ENCODE peak calls at places on chromosome 15, in four cellular contexts. One of them, this sample, is unnamed.

GRCh38 chr15:55518641-55519040 is 10.6 kb upstream of the DNAAF4 start:
- DNase-seq in hepatic stellate cell: no peak
- DNase-seq in ELR: peak
- DNase-seq in RPMI8226: no peak
- DNase-seq in this sample: no peak

GRCh38 chr15:31483053-31483923 is 156.7 kb downstream of the KLF13 start:
- DNase-seq in hepatic stellate cell: no peak
- DNase-seq in ELR: no peak
- DNase-seq in RPMI8226: no peak
- DNase-seq in this sample: no peak

GRCh38 chr15:56752986-56753385 is 19.7 kb upstream of the ZNF280D start:
- DNase-seq in hepatic stellate cell: no peak
- DNase-seq in ELR: no peak
- DNase-seq in RPMI8226: no peak
- DNase-seq in this sample: no peak

GRCh38 chr15:26073430-26074333 is 210.6 kb upstream of the ATP10A start:
- DNase-seq in hepatic stellate cell: no peak
- DNase-seq in ELR: no peak
- DNase-seq in RPMI8226: no peak
- DNase-seq in this sample: no peak

GRCh38 chr15:39599871-39600270 is 19.0 kb downstream of the THBS1 start:
- DNase-seq in hepatic stellate cell: no peak
- DNase-seq in ELR: peak
- DNase-seq in RPMI8226: no peak
- DNase-seq in this sample: no peak

GRCh38 chr15:73946795-73947370 is 20.6 kb downstream of the LOXL1 start:
- DNase-seq in hepatic stellate cell: no peak
- DNase-seq in ELR: no peak
- DNase-seq in RPMI8226: no peak
- DNase-seq in this sample: no peak

GRCh38 chr15:70259030-70259424 is 161.3 kb upstream of the TLE3 start:
- DNase-seq in hepatic stellate cell: peak
- DNase-seq in ELR: peak
- DNase-seq in RPMI8226: peak
- DNase-seq in this sample: no peak

GRCh38 chr15:31304736-31305365 is 21.8 kb upstream of the KLF13 start:
- DNase-seq in hepatic stellate cell: no peak
- DNase-seq in ELR: no peak
- DNase-seq in RPMI8226: peak
- DNase-seq in this sample: no peak

This sample was measured in foreskin keratinocyte.